ENCODE peak calls at places on chromosomes 12 and 14, in four cellular contexts. B is heart left ventricle, R is uterus, W is lung. M is an unnamed sample.

GRCh38 chr14:91946313-91947195 is 940 bp downstream of the FBLN5 start:
- DNase-seq in B (no peak), R (no peak), W (no peak), M (peak; percentile 51)

GRCh38 chr12:101749657-101750056 is 10.4 kb upstream of the SYCP3 start:
- DNase-seq in B (peak; percentile 25), R (no peak), W (no peak), M (no peak)

GRCh38 chr12:122500685-122501488 is at the start of gene ZCCHC8:
- DNase-seq in B (peak; percentile 98), R (peak; percentile 96), W (peak; percentile 98), M (peak; percentile 98)

GRCh38 chr12:67909091-67909531 is 80.1 kb upstream of the IFNG-AS1 start:
- DNase-seq in B (no peak), R (no peak), W (no peak), M (no peak)

GRCh38 chr12:91225316-91225715 is 42.7 kb upstream of the DCN start:
- DNase-seq in B (no peak), R (no peak), W (no peak), M (no peak)

GRCh38 chr12:54934419-54934818 is 50.1 kb downstream of the TESPA1 start:
- DNase-seq in B (no peak), R (no peak), W (no peak), M (no peak)

GRCh38 chr12:112032292-112032691 is 19.1 kb downstream of the ERP29 start:
- DNase-seq in B (no peak), R (no peak), W (no peak), M (no peak)

GRCh38 chr14:104596451-104596918 is 8.1 kb downstream of the TMEM179 start:
- DNase-seq in B (no peak), R (no peak), W (no peak), M (no peak)

GRCh38 chr14:105200074-105200473 is 19.0 kb upstream of the NUDT14 start:
- DNase-seq in B (no peak), R (no peak), W (no peak), M (no peak)

GRCh38 chr14:51219473-51220448 is 20.3 kb upstream of the TMX1 start:
- DNase-seq in B (no peak), R (no peak), W (no peak), M (no peak)

GRCh38 chr12:87140257-87140656 is 884.1 kb upstream of the MGAT4C start:
- DNase-seq in B (no peak), R (no peak), W (no peak), M (no peak)

GRCh38 chr12:65584041-65584440 is 240.2 kb upstream of the HMGA2 start:
- DNase-seq in B (no peak), R (no peak), W (no peak), M (no peak)

GRCh38 chr14:32211068-32211404 is 8.0 kb upstream of the RNU6-8 start:
- DNase-seq in B (no peak), R (no peak), W (no peak), M (no peak)

GRCh38 chr12:40827923-40828592 is 135.8 kb downstream of the CNTN1 start:
- DNase-seq in B (no peak), R (no peak), W (no peak), M (no peak)

GRCh38 chr12:11704094-11704493 is 54.6 kb downstream of the ETV6 start:
- DNase-seq in B (no peak), R (no peak), W (no peak), M (no peak)

GRCh38 chr12:124653169-124653931 is 85.9 kb upstream of the NCOR2 start:
- DNase-seq in B (peak; percentile 65), R (no peak), W (no peak), M (no peak)

GRCh38 chr12:47811070-47811391 is 8.7 kb downstream of the HDAC7 start:
- DNase-seq in B (no peak), R (no peak), W (no peak), M (no peak)

GRCh38 chr12:132562489-132563045 is 47.8 kb downstream of the LRCOL1 start:
- DNase-seq in B (no peak), R (no peak), W (no peak), M (no peak)

GRCh38 chr12:121513464-121514183 is 67.2 kb downstream of the KDM2B start:
- DNase-seq in B (no peak), R (no peak), W (peak; percentile 43), M (no peak)

GRCh38 chr12:101823039-101823438 is 7.7 kb downstream of the GNPTAB start:
- DNase-seq in B (no peak), R (no peak), W (no peak), M (no peak)

GRCh38 chr14:50821471-50822464 is 9.2 kb downstream of the NIN start:
- DNase-seq in B (no peak), R (no peak), W (peak; percentile 57), M (no peak)

GRCh38 chr12:49632401-49632800 is 9.0 kb downstream of the PRPF40B start:
- DNase-seq in B (no peak), R (no peak), W (no peak), M (no peak)

GRCh38 chr12:23891115-23891514 is 58.4 kb downstream of the SOX5 start:
- DNase-seq in B (no peak), R (no peak), W (no peak), M (no peak)

GRCh38 chr14:101151226-101151929 is 247.9 kb upstream of the RTL1 start:
- DNase-seq in B (no peak), R (no peak), W (no peak), M (no peak)

GRCh38 chr12:18864900-18865561 is 127.1 kb downstream of the CAPZA3 start:
- DNase-seq in B (peak; percentile 26), R (no peak), W (no peak), M (no peak)

GRCh38 chr12:31966558-31967205 is 7.5 kb downstream of the RESF1 start:
- DNase-seq in B (no peak), R (no peak), W (no peak), M (no peak)

GRCh38 chr14:26531894-26532293 is 65.9 kb downstream of the NOVA1 start:
- DNase-seq in B (no peak), R (no peak), W (no peak), M (no peak)

GRCh38 chr12:19712041-19712440 is 272.7 kb downstream of the AEBP2 start:
- DNase-seq in B (no peak), R (no peak), W (no peak), M (no peak)

GRCh38 chr12:47391566-47391965 is 311.8 kb upstream of the AMIGO2 start:
- DNase-seq in B (no peak), R (no peak), W (no peak), M (no peak)

GRCh38 chr12:129659927-129660326 is 243.9 kb downstream of the TMEM132D start:
- DNase-seq in B (no peak), R (no peak), W (no peak), M (no peak)

GRCh38 chr12:59149995-59150642 is 229.8 kb upstream of the LRIG3 start:
- DNase-seq in B (no peak), R (no peak), W (no peak), M (no peak)

GRCh38 chr14:95419569-95419968 is 96.9 kb downstream of the SYNE3 start:
- DNase-seq in B (no peak), R (no peak), W (no peak), M (no peak)

GRCh38 chr12:10982244-10982643 is 4.5 kb downstream of the TAS2R50 start:
- DNase-seq in B (no peak), R (no peak), W (no peak), M (no peak)

DNA sequence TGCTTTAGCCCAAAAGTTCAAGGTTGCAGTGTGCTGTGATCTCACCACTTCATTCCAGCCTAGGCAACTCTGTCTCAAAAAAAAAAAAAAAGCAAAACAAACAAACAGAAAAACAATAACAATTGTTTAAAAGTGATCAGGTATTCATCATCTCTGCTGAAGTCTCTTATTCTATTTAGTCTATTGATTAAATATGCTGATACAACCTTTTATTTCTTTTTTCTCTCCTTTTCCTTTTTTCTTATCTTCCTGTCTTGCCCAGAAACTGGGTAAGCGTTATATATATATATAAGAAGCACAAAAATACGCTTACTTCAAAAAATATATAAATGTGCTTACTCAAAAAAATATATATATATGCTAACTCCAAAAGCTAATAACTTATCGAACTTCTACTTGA is 213.8 kb upstream of the EEA1 start:
- DNase-seq in B (no peak), R (no peak), W (no peak), M (no peak)
- H3K4me1 ChIP-seq in B (peaks cover 3% of the 10 kb centered on the region), R (no peaks in the 10 kb centered on the region), W (no peaks in the 10 kb centered on the region), M (no peaks in the 10 kb centered on the region)

DNA sequence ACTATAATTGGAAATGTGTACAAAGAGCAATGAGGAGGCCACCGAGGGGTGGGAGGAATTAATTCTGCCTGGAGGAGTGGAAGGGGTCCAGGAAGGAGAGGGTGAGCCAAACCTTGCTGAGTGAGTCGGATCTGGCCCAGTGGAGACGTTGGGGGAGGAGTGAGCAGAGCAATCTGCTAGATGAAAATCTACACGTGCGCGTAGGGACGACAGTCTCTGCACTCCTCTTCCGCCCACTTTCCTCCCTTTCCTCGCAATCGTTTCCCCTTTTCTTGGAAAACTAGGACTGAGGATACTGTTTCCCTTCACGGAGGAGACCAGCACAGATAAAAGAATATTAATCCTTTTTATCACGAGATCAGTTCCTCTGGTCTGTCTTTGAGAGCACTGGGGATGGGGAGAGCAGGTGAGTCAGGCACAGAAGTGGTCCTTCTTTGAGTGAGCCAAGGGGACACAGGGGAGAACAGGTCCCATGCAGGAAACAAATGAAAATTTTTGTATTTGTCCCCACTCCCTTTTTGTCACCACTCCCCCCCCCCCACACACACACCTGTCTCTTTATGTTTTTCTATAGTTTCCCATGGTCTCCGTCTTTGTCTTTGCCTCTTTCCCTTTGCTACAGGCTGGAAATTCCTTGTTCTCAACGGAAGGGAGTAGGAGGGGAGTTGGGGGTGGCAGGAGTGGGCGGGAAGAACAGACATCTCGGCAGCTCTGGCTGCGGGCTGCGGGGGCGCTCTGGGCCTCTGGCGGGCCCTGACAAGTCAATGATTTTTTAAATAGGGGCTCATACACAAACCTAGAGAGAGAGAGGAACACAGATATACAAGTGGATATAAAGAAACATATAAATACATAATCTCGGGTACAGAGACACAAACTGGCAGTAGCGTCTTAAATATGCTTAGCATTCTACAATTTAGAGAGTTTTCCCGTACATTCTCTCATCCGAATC is 2.6 kb upstream of the NAB2 start:
- DNase-seq in B (peak; percentile 79), R (peak; percentile 88), W (no peak), M (no peak)
- TF ChIP-seq CTCF in B (peak; percentile 43), R (no peak), W (peak; percentile 17), M (peak; percentile 26)

DNA sequence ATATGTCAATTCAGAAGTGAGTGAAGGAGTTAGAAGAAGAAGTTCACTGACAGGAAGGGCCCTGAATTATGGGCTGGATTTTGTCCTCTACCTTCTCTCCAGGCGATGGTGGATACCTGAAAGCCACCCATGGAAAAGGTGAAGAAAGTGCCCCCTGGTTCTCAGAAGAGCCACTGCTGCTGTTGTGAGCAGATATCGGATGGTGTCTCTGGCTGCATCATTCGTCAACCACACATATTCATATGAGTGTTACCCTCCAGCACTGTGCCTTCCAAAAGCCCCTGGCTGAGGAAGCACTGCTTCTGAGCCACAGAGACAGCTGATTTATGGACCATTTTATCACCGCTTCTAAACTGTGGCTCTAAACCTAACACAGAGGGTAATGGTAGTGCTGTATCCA is 2.0 kb upstream of the ACTN1 start:
- DNase-seq in B (no peak), R (no peak), W (no peak), M (no peak)
- H3K4me3 ChIP-seq in B (no peak overlapping the region), R (no peak overlapping the region), W (no peak overlapping the region), M (no peak overlapping the region)

DNA sequence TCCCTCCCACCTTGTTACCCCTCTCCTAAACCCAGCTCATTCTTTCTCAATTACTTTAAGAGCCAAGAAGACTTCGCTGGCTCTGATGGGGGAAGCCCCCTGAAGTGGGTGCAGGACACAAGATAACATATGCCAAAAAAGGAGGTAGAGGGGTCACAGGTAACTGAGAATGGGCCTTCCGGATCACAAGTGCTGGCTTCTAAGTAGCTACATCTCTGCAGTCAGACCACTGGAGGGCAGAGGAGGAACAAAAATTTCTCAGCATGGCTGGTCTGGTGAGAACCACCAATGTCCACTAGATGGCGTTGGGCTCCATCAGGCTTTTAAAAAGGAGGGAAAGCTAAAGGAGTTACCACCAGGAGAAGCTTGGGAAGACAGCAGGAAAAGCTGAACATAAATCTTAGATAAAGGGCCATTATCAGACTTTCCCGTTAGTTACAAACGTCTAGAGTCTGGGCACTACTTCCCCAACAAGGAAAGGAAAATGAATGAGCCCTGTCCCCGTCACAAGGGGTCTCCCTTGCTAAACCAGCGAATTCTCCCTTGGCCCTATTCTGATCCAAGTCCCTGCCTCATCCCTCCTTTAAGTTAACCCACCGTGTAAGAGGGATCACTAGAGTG is 11.6 kb upstream of the CDH24 start:
- DNase-seq in B (peak; percentile 70), R (peak; percentile 83), W (peak; percentile 85), M (peak; percentile 87)
- H3K4me1 ChIP-seq in B (peaks cover 33% of the 10 kb centered on the region), R (peaks cover 11% of the 10 kb centered on the region), W (peaks cover 12% of the 10 kb centered on the region), M (peaks cover 35% of the 10 kb centered on the region)